ENCODE peak calls at places on chromosome 13, in six cellular contexts. G is HL-60; M is A172; N is NCI-H345; P is CD4-positive, CD25-positive, alpha-beta regulatory T cell; I is stimulated activated CD8-positive, alpha-beta memory T cell treated with anti-CD3 and anti-CD28 coated beads, Interleukin-7, amount 100 ng/mL, for 48 hours. B is an unnamed sample.

GRCh38 chr13:79458436-79458835 is 22.5 kb upstream of the NDFIP2 start:
- DNase-seq in M (no peak), I (no peak), P (no peak), G (no peak), N (no peak), B (no peak)

GRCh38 chr13:67574320-67575233 is 344.4 kb upstream of the PCDH9 start:
- DNase-seq in P (no peak), M (peak), G (no peak), I (no peak), N (no peak), B (no peak)

GRCh38 chr13:91359566-91359965 is 12.1 kb downstream of the MIR17HG start:
- DNase-seq in M (no peak), I (no peak), P (no peak), N (no peak), G (no peak), B (no peak)

GRCh38 chr13:41306271-41307150 is 4.6 kb upstream of the NAA16 start:
- DNase-seq in N (no peak), I (no peak), G (no peak), P (no peak), M (peak), B (no peak)

GRCh38 chr13:69363360-69363759 is 744.3 kb upstream of the ATXN8OS start:
- DNase-seq in P (no peak), N (no peak), M (no peak), I (no peak), G (no peak), B (no peak)

GRCh38 chr13:48233097-48233885 is at the start of gene ITM2B:
- DNase-seq in N (peak), I (peak), M (peak), G (peak), P (peak), B (peak)

GRCh38 chr13:68608147-68608546 is 1378.0 kb upstream of the PCDH9 start:
- DNase-seq in M (peak), P (no peak), N (no peak), I (no peak), G (no peak), B (no peak)

GRCh38 chr13:49840667-49841066 is 48.2 kb upstream of the KPNA3 start:
- DNase-seq in P (no peak), G (no peak), N (no peak), I (no peak), M (no peak), B (no peak)

GRCh38 chr13:113207890-113208423 is 512 bp downstream of the PCID2 start:
- DNase-seq in G (peak), P (no peak), N (no peak), M (no peak), I (no peak), B (no peak)

GRCh38 chr13:31697290-31697689 is 42.0 kb upstream of the RXFP2 start:
- DNase-seq in P (no peak), I (no peak), M (peak), N (no peak), G (no peak), B (no peak)

GRCh38 chr13:20197361-20197834 is 4.7 kb upstream of the GJB2 start:
- DNase-seq in I (no peak), P (peak), G (no peak), M (peak), N (peak), B (no peak)

GRCh38 chr13:20294497-20294896 is 62.4 kb upstream of the GJB6 start:
- DNase-seq in N (no peak), M (no peak), G (no peak), P (no peak), I (no peak), B (no peak)

GRCh38 chr13:98207411-98207810 is 30.3 kb upstream of the RNF113B start:
- DNase-seq in P (no peak), M (peak), I (no peak), G (no peak), N (no peak), B (no peak)

GRCh38 chr13:47598340-47598911 is 402.6 kb downstream of the SUCLA2 start:
- DNase-seq in P (no peak), N (no peak), M (no peak), G (no peak), I (no peak), B (no peak)

GRCh38 chr13:33610471-33611015 is 207.4 kb upstream of the RFC3 start:
- DNase-seq in G (no peak), N (no peak), M (no peak), I (peak), P (peak), B (peak)

GRCh38 chr13:77207943-77208342 is 119.0 kb downstream of the MYCBP2 start:
- DNase-seq in N (no peak), I (no peak), P (no peak), G (no peak), M (peak), B (no peak)

GRCh38 chr13:66915596-66916185 is 314.4 kb downstream of the PCDH9 start:
- DNase-seq in I (no peak), M (no peak), N (no peak), G (no peak), P (no peak), B (no peak)

GRCh38 chr13:110363009-110363408 is 55.9 kb downstream of the COL4A2 start:
- DNase-seq in I (no peak), G (no peak), P (no peak), M (no peak), N (no peak), B (no peak)

GRCh38 chr13:71602327-71602726 is 264.7 kb downstream of the DACH1 start:
- DNase-seq in G (no peak), I (no peak), M (no peak), P (no peak), N (no peak), B (no peak)

GRCh38 chr13:20843177-20843576 is 59.4 kb downstream of the XPO4 start:
- DNase-seq in M (no peak), G (no peak), N (no peak), I (no peak), P (no peak), B (no peak)

B was measured in activated T-helper 1 cell treated with Interleukin-2 at 50 U/mL for 16 hours.